ENCODE peak calls at places on chromosomes 1 and 21, in six cellular contexts. One of them, this sample, is unnamed.

GRCh38 chr1:110513511-110513910 is 5.5 kb downstream of the KCNA10 start:
- DNase-seq in glutamatergic neuron: peak
- DNase-seq in nephron progenitor cell: no peak
- DNase-seq in foreskin fibroblast: no peak
- DNase-seq in retinal pigment epithelial cell: no peak
- DNase-seq in GM10248: no peak
- DNase-seq in this sample: no peak

GRCh38 chr21:43325036-43325435 is 101.9 kb downstream of the SIK1 start:
- DNase-seq in foreskin fibroblast: no peak
- DNase-seq in glutamatergic neuron: no peak
- DNase-seq in GM10248: no peak
- DNase-seq in retinal pigment epithelial cell: no peak
- DNase-seq in nephron progenitor cell: no peak
- DNase-seq in this sample: no peak

GRCh38 chr1:234229676-234230075 is 143.6 kb upstream of the COA6 start:
- DNase-seq in retinal pigment epithelial cell: no peak
- DNase-seq in GM10248: no peak
- DNase-seq in nephron progenitor cell: no peak
- DNase-seq in foreskin fibroblast: no peak
- DNase-seq in glutamatergic neuron: no peak
- DNase-seq in this sample: no peak

GRCh38 chr1:164630626-164631396 is 71.8 kb downstream of the PBX1 start:
- DNase-seq in retinal pigment epithelial cell: no peak
- DNase-seq in nephron progenitor cell: no peak
- DNase-seq in GM10248: no peak
- DNase-seq in foreskin fibroblast: peak
- DNase-seq in glutamatergic neuron: no peak
- DNase-seq in this sample: no peak

GRCh38 chr1:91809267-91809666 is 76.7 kb downstream of the TGFBR3 start:
- DNase-seq in GM10248: no peak
- DNase-seq in glutamatergic neuron: no peak
- DNase-seq in retinal pigment epithelial cell: no peak
- DNase-seq in nephron progenitor cell: no peak
- DNase-seq in foreskin fibroblast: peak
- DNase-seq in this sample: no peak

GRCh38 chr1:8378202-8378601 is 60.3 kb downstream of the SLC45A1 start:
- DNase-seq in GM10248: no peak
- DNase-seq in nephron progenitor cell: no peak
- DNase-seq in glutamatergic neuron: no peak
- DNase-seq in retinal pigment epithelial cell: no peak
- DNase-seq in foreskin fibroblast: peak
- DNase-seq in this sample: no peak

GRCh38 chr21:26098758-26099157 is 71.8 kb downstream of the APP start:
- DNase-seq in GM10248: no peak
- DNase-seq in glutamatergic neuron: no peak
- DNase-seq in retinal pigment epithelial cell: no peak
- DNase-seq in foreskin fibroblast: no peak
- DNase-seq in nephron progenitor cell: no peak
- DNase-seq in this sample: no peak

GRCh38 chr1:200305806-200306205 is 104.0 kb downstream of the ZNF281 start:
- DNase-seq in glutamatergic neuron: no peak
- DNase-seq in GM10248: no peak
- DNase-seq in foreskin fibroblast: no peak
- DNase-seq in retinal pigment epithelial cell: no peak
- DNase-seq in nephron progenitor cell: no peak
- DNase-seq in this sample: no peak

GRCh38 chr1:92831368-92831761 is 475 bp upstream of the RPL5 start:
- DNase-seq in GM10248: peak
- DNase-seq in foreskin fibroblast: no peak
- DNase-seq in glutamatergic neuron: no peak
- DNase-seq in retinal pigment epithelial cell: no peak
- DNase-seq in nephron progenitor cell: no peak
- DNase-seq in this sample: no peak

GRCh38 chr21:44568261-44568660 is 5.3 kb upstream of the KRTAP10-4 start:
- DNase-seq in foreskin fibroblast: no peak
- DNase-seq in glutamatergic neuron: no peak
- DNase-seq in GM10248: peak
- DNase-seq in retinal pigment epithelial cell: no peak
- DNase-seq in nephron progenitor cell: no peak
- DNase-seq in this sample: no peak

GRCh38 chr1:74733616-74734484 is 898 bp downstream of the TYW3 start:
- DNase-seq in retinal pigment epithelial cell: peak
- DNase-seq in foreskin fibroblast: peak
- DNase-seq in glutamatergic neuron: no peak
- DNase-seq in GM10248: peak
- DNase-seq in nephron progenitor cell: peak
- DNase-seq in this sample: no peak

GRCh38 chr1:84715620-84716019 is 25.4 kb upstream of the SSX2IP start:
- DNase-seq in foreskin fibroblast: no peak
- DNase-seq in nephron progenitor cell: no peak
- DNase-seq in retinal pigment epithelial cell: no peak
- DNase-seq in GM10248: no peak
- DNase-seq in glutamatergic neuron: peak
- DNase-seq in this sample: no peak

DNA sequence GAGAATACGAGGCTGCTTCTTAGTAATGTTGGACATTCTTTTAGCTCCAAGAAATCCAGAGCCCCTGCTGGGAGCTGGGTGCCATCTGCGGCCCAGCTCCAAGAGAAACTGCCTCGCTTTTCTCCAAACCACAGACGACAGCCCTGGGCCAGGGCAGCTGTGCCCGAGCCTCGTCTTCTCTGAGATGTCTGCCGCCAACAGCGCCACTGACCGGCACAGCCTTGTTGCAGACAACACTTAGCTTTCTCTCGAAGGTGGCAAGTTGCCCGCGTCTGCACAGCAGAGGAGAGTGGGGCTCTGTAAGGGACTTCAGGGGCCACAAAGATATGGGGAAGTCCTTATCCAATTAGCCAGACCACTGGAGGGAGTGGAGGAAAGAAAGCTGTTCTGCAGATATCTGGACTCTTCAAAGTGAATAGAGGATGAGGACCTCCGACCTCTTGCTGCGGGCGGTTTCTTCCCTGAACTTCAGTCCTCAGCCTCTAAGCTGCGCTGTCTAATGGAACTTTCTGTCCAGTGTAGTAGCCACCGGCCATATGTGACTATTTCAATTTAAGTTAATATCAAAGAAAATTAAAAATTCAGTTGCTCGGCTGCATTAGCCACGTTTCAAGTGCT is 63.9 kb upstream of the DISP3 start:
- DNase-seq in foreskin fibroblast: no peak
- DNase-seq in retinal pigment epithelial cell: no peak
- DNase-seq in nephron progenitor cell: no peak
- DNase-seq in GM10248: no peak
- DNase-seq in glutamatergic neuron: no peak
- DNase-seq in this sample: no peak
- TF ChIP-seq CTCF in foreskin fibroblast: no peak
- TF ChIP-seq CTCF in retinal pigment epithelial cell: no peak
- TF ChIP-seq CTCF in nephron progenitor cell: no peak
- TF ChIP-seq CTCF in GM10248: no peak
- TF ChIP-seq CTCF in glutamatergic neuron: no peak
- TF ChIP-seq CTCF in this sample: no peak

DNA sequence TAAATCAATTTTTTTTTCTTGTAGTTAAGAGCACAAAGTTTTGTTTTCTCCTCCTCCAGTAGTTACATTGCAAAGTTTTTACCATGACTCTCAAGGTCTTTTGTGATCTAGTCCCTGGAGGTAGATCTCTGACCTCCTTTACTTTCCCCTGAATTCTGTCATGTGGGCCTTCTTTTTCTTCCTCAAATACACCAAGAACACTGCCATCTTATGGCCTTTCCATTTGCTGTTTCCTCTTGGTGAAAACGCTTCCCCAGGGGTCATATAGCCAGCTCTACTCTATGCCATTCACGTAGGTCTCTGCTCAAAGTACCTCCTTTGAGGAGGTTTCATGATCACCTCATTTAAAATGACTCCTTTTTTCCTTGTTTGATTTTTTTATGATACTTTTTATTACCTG is 2.7 kb downstream of the DDX20 start:
- DNase-seq in nephron progenitor cell: no peak
- DNase-seq in GM10248: no peak
- DNase-seq in glutamatergic neuron: no peak
- DNase-seq in retinal pigment epithelial cell: no peak
- DNase-seq in foreskin fibroblast: no peak
- DNase-seq in this sample: no peak
- TF ChIP-seq CTCF in nephron progenitor cell: no peak
- TF ChIP-seq CTCF in GM10248: no peak
- TF ChIP-seq CTCF in glutamatergic neuron: no peak
- TF ChIP-seq CTCF in retinal pigment epithelial cell: peak
- TF ChIP-seq CTCF in foreskin fibroblast: no peak
- TF ChIP-seq CTCF in this sample: no peak

GRCh38 chr1:151196292-151196800 is 2.0 kb upstream of the PIP5K1A start:
- DNase-seq in nephron progenitor cell: peak
- DNase-seq in foreskin fibroblast: peak
- DNase-seq in retinal pigment epithelial cell: no peak
- DNase-seq in GM10248: peak
- DNase-seq in glutamatergic neuron: no peak
- DNase-seq in this sample: no peak
- TF ChIP-seq CTCF in nephron progenitor cell: peak
- TF ChIP-seq CTCF in foreskin fibroblast: peak
- TF ChIP-seq CTCF in retinal pigment epithelial cell: peak
- TF ChIP-seq CTCF in GM10248: peak
- TF ChIP-seq CTCF in glutamatergic neuron: peak
- TF ChIP-seq CTCF in this sample: no peak

DNA sequence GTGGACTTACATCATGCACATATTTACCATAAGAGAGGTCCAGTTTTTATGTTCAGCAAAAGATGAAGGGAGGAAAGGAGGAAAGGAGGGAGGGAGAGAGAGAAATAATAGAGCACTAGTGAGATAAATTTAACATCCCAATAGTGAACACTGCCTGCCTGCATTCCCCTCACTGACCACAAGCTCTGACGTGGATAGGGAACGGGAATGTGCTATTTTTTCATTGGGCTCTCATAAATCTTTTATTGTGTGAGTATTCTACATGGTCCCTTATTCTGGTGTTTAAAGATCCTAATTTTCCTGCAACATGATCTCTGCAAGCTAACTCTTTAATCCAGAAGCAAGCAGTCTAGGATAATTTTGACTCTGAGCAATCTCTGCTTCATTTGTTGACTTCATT is 82.2 kb downstream of the TTC3 start:
- DNase-seq in nephron progenitor cell: no peak
- DNase-seq in GM10248: no peak
- DNase-seq in retinal pigment epithelial cell: no peak
- DNase-seq in foreskin fibroblast: peak
- DNase-seq in glutamatergic neuron: no peak
- DNase-seq in this sample: no peak
- TF ChIP-seq CTCF in nephron progenitor cell: no peak
- TF ChIP-seq CTCF in GM10248: no peak
- TF ChIP-seq CTCF in retinal pigment epithelial cell: peak
- TF ChIP-seq CTCF in foreskin fibroblast: no peak
- TF ChIP-seq CTCF in glutamatergic neuron: no peak
- TF ChIP-seq CTCF in this sample: no peak